ENCODE peak calls at places on chromosomes 2 and 18, in nine cellular contexts. One of them, this sample, is unnamed.

GRCh38 chr2:169946546-169946945 is 119.3 kb downstream of the UBR3 start:
- DNase-seq in GM23338: no peak
- DNase-seq in transverse colon: no peak
- DNase-seq in HCT116: no peak
- DNase-seq in K562: no peak
- DNase-seq in H1: no peak
- DNase-seq in breast epithelium: no peak
- DNase-seq in spleen: no peak
- DNase-seq in vagina: no peak
- DNase-seq in this sample: no peak

GRCh38 chr2:1527153-1527992 is 114.1 kb downstream of the TPO start:
- DNase-seq in GM23338: no peak
- DNase-seq in transverse colon: no peak
- DNase-seq in HCT116: no peak
- DNase-seq in K562: no peak
- DNase-seq in H1: no peak
- DNase-seq in breast epithelium: no peak
- DNase-seq in spleen: no peak
- DNase-seq in vagina: no peak
- DNase-seq in this sample: no peak

GRCh38 chr2:189580662-189581353 is at the start of gene SLC40A1:
- DNase-seq in GM23338: peak
- DNase-seq in transverse colon: peak
- DNase-seq in HCT116: no peak
- DNase-seq in K562: peak
- DNase-seq in H1: no peak
- DNase-seq in breast epithelium: peak
- DNase-seq in spleen: peak
- DNase-seq in vagina: no peak
- DNase-seq in this sample: peak

GRCh38 chr18:45686892-45687611 is 36.9 kb upstream of the SLC14A1 start:
- DNase-seq in GM23338: no peak
- DNase-seq in transverse colon: peak
- DNase-seq in HCT116: no peak
- DNase-seq in K562: peak
- DNase-seq in H1: no peak
- DNase-seq in breast epithelium: no peak
- DNase-seq in spleen: peak
- DNase-seq in vagina: no peak
- DNase-seq in this sample: no peak

GRCh38 chr2:63735931-63736820 is 105.5 kb upstream of the UGP2 start:
- DNase-seq in GM23338: no peak
- DNase-seq in transverse colon: no peak
- DNase-seq in HCT116: no peak
- DNase-seq in K562: no peak
- DNase-seq in H1: no peak
- DNase-seq in breast epithelium: no peak
- DNase-seq in spleen: no peak
- DNase-seq in vagina: no peak
- DNase-seq in this sample: no peak

GRCh38 chr2:222506230-222506934 is 82.0 kb downstream of the SGPP2 start:
- DNase-seq in GM23338: no peak
- DNase-seq in transverse colon: no peak
- DNase-seq in HCT116: no peak
- DNase-seq in K562: no peak
- DNase-seq in H1: no peak
- DNase-seq in breast epithelium: no peak
- DNase-seq in spleen: no peak
- DNase-seq in vagina: no peak
- DNase-seq in this sample: no peak

GRCh38 chr2:45320956-45321355 is 290.1 kb downstream of the SRBD1 start:
- DNase-seq in GM23338: no peak
- DNase-seq in transverse colon: no peak
- DNase-seq in HCT116: no peak
- DNase-seq in K562: no peak
- DNase-seq in H1: no peak
- DNase-seq in breast epithelium: no peak
- DNase-seq in spleen: no peak
- DNase-seq in vagina: no peak
- DNase-seq in this sample: no peak

GRCh38 chr2:202090530-202090929 is 17.5 kb downstream of the KIAA2012 start:
- DNase-seq in GM23338: no peak
- DNase-seq in transverse colon: no peak
- DNase-seq in HCT116: no peak
- DNase-seq in K562: no peak
- DNase-seq in H1: no peak
- DNase-seq in breast epithelium: no peak
- DNase-seq in spleen: no peak
- DNase-seq in vagina: no peak
- DNase-seq in this sample: no peak

GRCh38 chr2:41829011-41829500 is 218.8 kb upstream of the PKDCC start:
- DNase-seq in GM23338: no peak
- DNase-seq in transverse colon: no peak
- DNase-seq in HCT116: no peak
- DNase-seq in K562: no peak
- DNase-seq in H1: no peak
- DNase-seq in breast epithelium: no peak
- DNase-seq in spleen: no peak
- DNase-seq in vagina: no peak
- DNase-seq in this sample: no peak

GRCh38 chr2:144513388-144514100 is 6.4 kb downstream of the ZEB2 start:
- DNase-seq in GM23338: peak
- DNase-seq in transverse colon: no peak
- DNase-seq in HCT116: no peak
- DNase-seq in K562: no peak
- DNase-seq in H1: no peak
- DNase-seq in breast epithelium: no peak
- DNase-seq in spleen: peak
- DNase-seq in vagina: no peak
- DNase-seq in this sample: no peak

GRCh38 chr18:32934201-32934600 is 161.4 kb upstream of the KLHL14 start:
- DNase-seq in GM23338: no peak
- DNase-seq in transverse colon: no peak
- DNase-seq in HCT116: no peak
- DNase-seq in K562: no peak
- DNase-seq in H1: no peak
- DNase-seq in breast epithelium: no peak
- DNase-seq in spleen: no peak
- DNase-seq in vagina: no peak
- DNase-seq in this sample: no peak

GRCh38 chr2:146587291-146587713 is 1257.5 kb upstream of the ACVR2A start:
- DNase-seq in GM23338: no peak
- DNase-seq in transverse colon: no peak
- DNase-seq in HCT116: no peak
- DNase-seq in K562: no peak
- DNase-seq in H1: no peak
- DNase-seq in breast epithelium: no peak
- DNase-seq in spleen: peak
- DNase-seq in vagina: no peak
- DNase-seq in this sample: no peak

GRCh38 chr18:1394966-1395365 is 490.3 kb downstream of the ADCYAP1 start:
- DNase-seq in GM23338: no peak
- DNase-seq in transverse colon: no peak
- DNase-seq in HCT116: no peak
- DNase-seq in K562: no peak
- DNase-seq in H1: no peak
- DNase-seq in breast epithelium: no peak
- DNase-seq in spleen: no peak
- DNase-seq in vagina: no peak
- DNase-seq in this sample: no peak

GRCh38 chr2:32622570-32623310 is 5.1 kb upstream of the TTC27 start:
- DNase-seq in GM23338: no peak
- DNase-seq in transverse colon: no peak
- DNase-seq in HCT116: no peak
- DNase-seq in K562: no peak
- DNase-seq in H1: no peak
- DNase-seq in breast epithelium: no peak
- DNase-seq in spleen: no peak
- DNase-seq in vagina: no peak
- DNase-seq in this sample: no peak

GRCh38 chr18:80202264-80202998 is 44.9 kb downstream of the PARD6G start:
- DNase-seq in GM23338: no peak
- DNase-seq in transverse colon: no peak
- DNase-seq in HCT116: no peak
- DNase-seq in K562: no peak
- DNase-seq in H1: no peak
- DNase-seq in breast epithelium: no peak
- DNase-seq in spleen: no peak
- DNase-seq in vagina: no peak
- DNase-seq in this sample: no peak

DNA sequence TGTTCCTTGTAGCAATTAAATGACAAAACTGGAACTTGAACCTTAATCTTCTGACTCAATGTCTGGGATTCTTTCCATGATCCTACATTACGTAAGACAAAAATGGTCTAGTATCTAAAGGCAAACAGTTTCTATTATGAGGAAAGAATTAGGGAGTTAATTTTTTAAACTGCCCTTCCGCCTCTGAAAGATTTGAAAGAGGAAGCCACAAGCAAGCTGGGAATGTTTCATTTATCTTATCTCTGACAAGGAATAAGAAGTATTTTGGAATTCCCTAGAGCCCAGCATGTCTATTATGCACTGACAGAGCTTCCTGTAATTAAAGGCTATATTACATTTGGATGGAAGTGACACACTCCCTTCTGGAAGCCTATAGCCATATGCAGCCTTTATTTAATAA is 558.8 kb upstream of the CDH2 start:
- DNase-seq in GM23338: no peak
- DNase-seq in transverse colon: no peak
- DNase-seq in HCT116: no peak
- DNase-seq in K562: no peak
- DNase-seq in H1: no peak
- DNase-seq in breast epithelium: no peak
- DNase-seq in spleen: no peak
- DNase-seq in vagina: no peak
- DNase-seq in this sample: no peak
- TF ChIP-seq POLR2AphosphoS5 in GM23338: no peak
- TF ChIP-seq POLR2AphosphoS5 in transverse colon: no peak
- TF ChIP-seq POLR2AphosphoS5 in HCT116: no peak
- TF ChIP-seq POLR2AphosphoS5 in K562: no peak
- TF ChIP-seq POLR2AphosphoS5 in H1: no peak
- TF ChIP-seq POLR2AphosphoS5 in breast epithelium: no peak
- TF ChIP-seq POLR2AphosphoS5 in spleen: no peak
- TF ChIP-seq POLR2AphosphoS5 in vagina: no peak
- TF ChIP-seq POLR2AphosphoS5 in this sample: no peak

GRCh38 chr2:231717281-231718180 is 9.2 kb downstream of the PTMA start:
- DNase-seq in GM23338: peak
- DNase-seq in transverse colon: no peak
- DNase-seq in HCT116: peak
- DNase-seq in K562: peak
- DNase-seq in H1: no peak
- DNase-seq in breast epithelium: no peak
- DNase-seq in spleen: no peak
- DNase-seq in vagina: no peak
- DNase-seq in this sample: no peak
- TF ChIP-seq POLR2AphosphoS5 in GM23338: no peak
- TF ChIP-seq POLR2AphosphoS5 in transverse colon: no peak
- TF ChIP-seq POLR2AphosphoS5 in HCT116: no peak
- TF ChIP-seq POLR2AphosphoS5 in K562: no peak
- TF ChIP-seq POLR2AphosphoS5 in H1: no peak
- TF ChIP-seq POLR2AphosphoS5 in breast epithelium: no peak
- TF ChIP-seq POLR2AphosphoS5 in spleen: no peak
- TF ChIP-seq POLR2AphosphoS5 in vagina: no peak
- TF ChIP-seq POLR2AphosphoS5 in this sample: no peak

DNA sequence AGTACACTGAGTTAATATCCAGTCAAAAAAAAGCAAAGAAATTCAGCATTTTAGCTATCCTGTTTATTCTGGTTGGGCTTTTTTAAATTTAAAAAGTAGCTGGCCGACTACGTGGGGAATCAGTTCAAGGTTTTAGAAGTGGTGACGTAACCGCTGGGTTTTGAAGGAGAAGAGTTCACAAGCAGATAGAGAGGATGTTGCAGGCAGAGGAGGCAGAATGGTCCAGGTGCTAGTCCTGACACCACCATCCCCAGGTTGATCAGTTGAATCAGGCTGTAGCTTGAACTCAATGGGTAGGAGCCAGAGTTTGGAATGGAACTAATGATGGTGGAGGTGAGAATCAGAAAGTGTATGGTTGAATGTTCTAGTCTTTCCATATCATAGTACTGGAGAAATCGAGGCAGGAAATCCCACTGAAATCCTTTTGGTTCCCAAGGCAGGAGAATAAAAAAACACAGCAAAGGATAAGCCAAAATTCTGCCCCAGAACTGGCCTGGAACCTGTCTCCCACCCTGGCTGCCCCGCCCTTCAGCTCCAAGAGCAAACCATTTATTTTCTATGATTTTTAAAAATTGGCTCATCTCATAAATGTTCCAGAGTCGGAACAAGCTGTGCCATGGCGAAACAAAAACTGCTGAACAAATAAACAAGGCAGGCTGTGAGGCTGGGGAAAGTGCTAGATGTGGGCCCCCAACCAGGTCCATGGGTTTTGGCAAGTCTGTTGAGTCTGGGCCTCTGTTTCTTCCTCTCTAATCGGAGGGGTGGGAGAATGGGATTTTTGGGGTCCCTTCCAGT is 44.0 kb downstream of the SLC4A1AP start:
- DNase-seq in GM23338: no peak
- DNase-seq in transverse colon: no peak
- DNase-seq in HCT116: no peak
- DNase-seq in K562: no peak
- DNase-seq in H1: no peak
- DNase-seq in breast epithelium: no peak
- DNase-seq in spleen: no peak
- DNase-seq in vagina: no peak
- DNase-seq in this sample: no peak
- TF ChIP-seq POLR2AphosphoS5 in GM23338: no peak
- TF ChIP-seq POLR2AphosphoS5 in transverse colon: no peak
- TF ChIP-seq POLR2AphosphoS5 in HCT116: no peak
- TF ChIP-seq POLR2AphosphoS5 in K562: no peak
- TF ChIP-seq POLR2AphosphoS5 in H1: no peak
- TF ChIP-seq POLR2AphosphoS5 in breast epithelium: peak
- TF ChIP-seq POLR2AphosphoS5 in spleen: no peak
- TF ChIP-seq POLR2AphosphoS5 in vagina: peak
- TF ChIP-seq POLR2AphosphoS5 in this sample: peak

DNA sequence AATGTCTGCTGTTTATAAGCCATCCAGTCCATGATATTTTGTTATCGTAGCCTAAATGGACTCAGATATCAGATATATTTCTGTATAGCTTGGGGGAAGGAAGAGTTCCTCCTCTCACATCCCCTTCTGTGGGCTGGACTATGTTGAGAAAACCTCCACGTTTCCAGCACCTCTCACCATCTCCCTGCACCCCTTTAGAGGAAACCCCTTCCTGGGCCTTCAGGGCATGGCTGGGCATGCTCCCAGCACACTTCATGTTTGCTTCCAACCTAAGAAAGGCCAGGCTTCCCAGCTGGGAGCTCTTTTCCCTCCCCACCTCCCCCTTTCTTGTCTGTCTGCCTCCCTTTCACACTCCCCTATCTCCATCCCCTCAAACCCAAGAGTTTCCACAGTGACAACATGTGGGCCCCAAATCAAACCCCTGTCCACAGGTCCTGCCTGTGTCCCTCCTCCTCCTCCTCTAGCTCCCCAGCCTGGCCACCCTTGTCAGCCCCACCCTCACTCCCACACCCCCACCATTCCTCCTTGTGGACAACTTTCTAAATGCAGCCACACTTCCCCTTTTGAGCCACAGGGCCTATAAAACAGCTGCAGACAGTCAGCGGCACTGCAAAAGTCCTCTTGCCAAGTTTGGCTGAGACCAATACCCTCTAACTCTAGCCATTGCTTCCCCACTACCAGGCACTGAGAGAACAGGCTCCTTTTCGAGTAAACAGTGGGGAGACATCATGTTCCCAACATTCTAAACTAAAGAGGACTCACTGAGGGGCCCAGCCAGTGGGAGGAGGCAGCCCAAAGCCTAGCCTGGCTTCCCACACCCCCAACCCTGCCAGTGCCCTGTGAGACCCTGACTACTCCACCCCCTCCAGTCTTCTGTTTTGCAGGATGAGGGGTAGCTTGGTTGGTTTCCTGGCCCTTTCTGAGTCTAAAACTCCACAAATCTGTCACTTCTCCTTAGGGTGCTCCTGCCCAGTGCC is 120.5 kb downstream of the ZFP36L2 start:
- DNase-seq in GM23338: peak
- DNase-seq in transverse colon: peak
- DNase-seq in HCT116: peak
- DNase-seq in K562: peak
- DNase-seq in H1: no peak
- DNase-seq in breast epithelium: no peak
- DNase-seq in spleen: peak
- DNase-seq in vagina: no peak
- DNase-seq in this sample: peak
- TF ChIP-seq POLR2AphosphoS5 in GM23338: no peak
- TF ChIP-seq POLR2AphosphoS5 in transverse colon: peak
- TF ChIP-seq POLR2AphosphoS5 in HCT116: no peak
- TF ChIP-seq POLR2AphosphoS5 in K562: no peak
- TF ChIP-seq POLR2AphosphoS5 in H1: no peak
- TF ChIP-seq POLR2AphosphoS5 in breast epithelium: no peak
- TF ChIP-seq POLR2AphosphoS5 in spleen: no peak
- TF ChIP-seq POLR2AphosphoS5 in vagina: peak
- TF ChIP-seq POLR2AphosphoS5 in this sample: no peak

This sample was measured in stomach.